ENCODE peak calls at places on chromosome 18, in seven cellular contexts. A is Peyer's patch, S is left lung, G is heart left ventricle, P is A673, L is AG04449, U is brain microvascular endothelial cell. W is an unnamed sample.

GRCh38 chr18:45777393-45777792 is 48.1 kb upstream of the SIGLEC15 start:
- DNase-seq in A (no peak), S (no peak), G (no peak), P (no peak), L (peak), U (peak), W (no peak)

GRCh38 chr18:9914584-9915290 is 921 bp downstream of the VAPA start:
- DNase-seq in A (peak), S (peak), G (peak), P (peak), L (peak), U (peak), W (peak)

GRCh38 chr18:78558948-78559347 is 420.7 kb upstream of the SALL3 start:
- DNase-seq in A (no peak), S (no peak), G (no peak), P (no peak), L (no peak), U (no peak), W (no peak)

GRCh38 chr18:8605974-8606373 is 3.3 kb upstream of the RAB12 start:
- DNase-seq in A (no peak), S (no peak), G (no peak), P (no peak), L (no peak), U (no peak), W (no peak)

GRCh38 chr18:45254683-45255082 is 360.6 kb upstream of the SLC14A2 start:
- DNase-seq in A (no peak), S (peak), G (peak), P (no peak), L (no peak), U (no peak), W (peak)

GRCh38 chr18:53764086-53764485 is 460.4 kb downstream of the MBD2 start:
- DNase-seq in A (no peak), S (no peak), G (no peak), P (no peak), L (no peak), U (no peak), W (no peak)

GRCh38 chr18:72811047-72811446 is 56.7 kb downstream of the NETO1 start:
- DNase-seq in A (no peak), S (no peak), G (no peak), P (no peak), L (no peak), U (no peak), W (no peak)

GRCh38 chr18:24914685-24915267 is 437.2 kb downstream of the ZNF521 start:
- DNase-seq in A (no peak), S (no peak), G (no peak), P (no peak), L (no peak), U (no peak), W (no peak)

GRCh38 chr18:54222922-54223567 is 1.4 kb downstream of the MBD2 start:
- DNase-seq in A (peak), S (no peak), G (no peak), P (no peak), L (no peak), U (no peak), W (no peak)

GRCh38 chr18:20971886-20972267 is 139.7 kb downstream of the ROCK1 start:
- DNase-seq in A (no peak), S (no peak), G (no peak), P (peak), L (no peak), U (peak), W (peak)

GRCh38 chr18:46711444-46711863 is 45.4 kb downstream of the ST8SIA5 start:
- DNase-seq in A (no peak), S (no peak), G (peak), P (no peak), L (no peak), U (no peak), W (no peak)

GRCh38 chr18:54975598-54975997 is 16.3 kb upstream of the CCDC68 start:
- DNase-seq in A (no peak), S (no peak), G (no peak), P (no peak), L (no peak), U (no peak), W (no peak)

GRCh38 chr18:33664528-33664927 is 86.5 kb downstream of the ASXL3 start:
- DNase-seq in A (no peak), S (no peak), G (no peak), P (no peak), L (no peak), U (no peak), W (no peak)

GRCh38 chr18:69487488-69488394 is 87.1 kb downstream of the DOK6 start:
- DNase-seq in A (no peak), S (no peak), G (no peak), P (no peak), L (no peak), U (no peak), W (no peak)
- TF ChIP-seq CTCF in A (no peak), S (no peak), G (no peak), P (no peak), L (no peak), U (no peak), W (no peak)

GRCh38 chr18:12274793-12275192 is 20.6 kb downstream of the CIDEA start:
- DNase-seq in A (no peak), S (no peak), G (no peak), P (no peak), L (no peak), U (no peak), W (no peak)

GRCh38 chr18:12276736-12277554 is 22.8 kb downstream of the CIDEA start:
- DNase-seq in A (no peak), S (no peak), G (no peak), P (no peak), L (no peak), U (no peak), W (no peak)

GRCh38 chr18:12271376-12272235 is 17.4 kb downstream of the CIDEA start:
- DNase-seq in A (peak), S (peak), G (peak), P (peak), L (no peak), U (peak), W (no peak)
- H3K4me3 ChIP-seq in A (peak), S (peak), G (peak), P (peak), L (peak), U (peak), W (peak)

GRCh38 chr18:79933765-79934164 is 17.7 kb downstream of the SLC66A2 start:
- DNase-seq in A (no peak), S (no peak), G (no peak), P (no peak), L (peak), U (peak), W (peak)
- TF ChIP-seq CTCF in A (no peak), S (no peak), G (peak), P (no peak), L (peak), U (peak), W (peak)

GRCh38 chr18:63559567-63560491 is 17.7 kb downstream of the SERPINB12 start:
- DNase-seq in A (no peak), S (no peak), G (no peak), P (no peak), L (no peak), U (no peak), W (no peak)

GRCh38 chr18:63567276-63567675 is 19.9 kb upstream of the SERPINB13 start:
- DNase-seq in A (no peak), S (no peak), G (no peak), P (no peak), L (no peak), U (no peak), W (no peak)

GRCh38 chr18:63564576-63564975 is 22.4 kb downstream of the SERPINB12 start:
- DNase-seq in A (no peak), S (no peak), G (no peak), P (no peak), L (no peak), U (no peak), W (no peak)

GRCh38 chr18:63564021-63564420 is 21.9 kb downstream of the SERPINB12 start:
- DNase-seq in A (no peak), S (no peak), G (no peak), P (no peak), L (no peak), U (no peak), W (no peak)

GRCh38 chr18:63562284-63562683 is 20.1 kb downstream of the SERPINB12 start:
- DNase-seq in A (no peak), S (no peak), G (no peak), P (no peak), L (no peak), U (no peak), W (no peak)
- H3K4me3 ChIP-seq in A (no peak), S (no peak), G (no peak), P (no peak), L (no peak), U (no peak), W (no peak)

DNA sequence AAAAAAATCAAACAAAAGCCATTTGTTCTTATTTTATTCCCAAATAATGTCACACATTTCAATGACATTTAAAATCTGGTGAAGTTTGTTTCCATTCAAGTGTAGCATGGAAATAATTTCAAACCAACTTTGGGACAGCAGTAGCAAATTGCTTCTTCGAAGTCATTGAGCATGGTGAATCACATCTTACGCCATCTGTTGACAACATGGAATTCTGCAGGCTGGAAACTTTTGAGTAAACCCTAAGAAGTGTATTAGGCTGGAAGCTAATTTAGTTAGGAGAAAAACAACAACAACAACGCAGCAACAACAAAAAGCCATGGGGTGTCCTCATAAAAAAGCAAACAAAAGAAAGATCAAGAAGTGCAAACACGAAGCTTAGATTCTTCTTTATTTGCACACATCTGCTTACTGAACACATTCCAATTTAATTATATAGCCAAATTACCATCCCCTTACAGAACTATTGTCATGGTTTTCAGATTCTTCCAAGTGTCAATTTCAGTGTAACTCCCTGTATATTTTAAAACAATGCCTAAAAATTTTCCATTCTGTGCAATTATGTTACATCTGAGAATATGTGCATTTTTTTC is 659.0 kb upstream of the CDH7 start:
- DNase-seq in A (no peak), S (no peak), G (no peak), P (peak), L (no peak), U (peak), W (no peak)
- TF ChIP-seq CTCF in A (no peak), S (no peak), G (peak), P (peak), L (no peak), U (peak), W (peak)

W was measured in HFF-Myc.